ENCODE peak calls at places on chromosomes 6 and 20, in eight cellular contexts. One of them, this sample, is unnamed.

GRCh38 chr20:47392015-47392720 is 35.7 kb upstream of the ZMYND8 start:
- DNase-seq in Jurkat, Clone E6-1: no peak
- DNase-seq in tibial artery: no peak
- DNase-seq in SJCRH30: peak; percentile 84
- DNase-seq in SJSA1: peak; percentile 87
- DNase-seq in cardiac fibroblast: peak; percentile 99
- DNase-seq in IMR-90: peak; percentile 97
- DNase-seq in HFF-Myc: peak; percentile 99
- DNase-seq in this sample: no peak

GRCh38 chr6:130307752-130308361 is 58.0 kb upstream of the TMEM200A start:
- DNase-seq in SJCRH30: no peak
- DNase-seq in Jurkat, Clone E6-1: no peak
- DNase-seq in tibial artery: no peak
- DNase-seq in IMR-90: peak; percentile 91
- DNase-seq in SJSA1: no peak
- DNase-seq in HFF-Myc: peak; percentile 53
- DNase-seq in cardiac fibroblast: peak; percentile 62
- DNase-seq in this sample: no peak

GRCh38 chr6:151482290-151482689 is 11.5 kb upstream of the CCDC170 start:
- DNase-seq in SJSA1: no peak
- DNase-seq in HFF-Myc: no peak
- DNase-seq in SJCRH30: no peak
- DNase-seq in Jurkat, Clone E6-1: peak; percentile 16
- DNase-seq in IMR-90: peak; percentile 52
- DNase-seq in cardiac fibroblast: peak; percentile 69
- DNase-seq in tibial artery: no peak
- DNase-seq in this sample: no peak

GRCh38 chr20:48194578-48194977 is 409.3 kb upstream of the SULF2 start:
- DNase-seq in cardiac fibroblast: no peak
- DNase-seq in SJCRH30: peak; percentile 61
- DNase-seq in HFF-Myc: no peak
- DNase-seq in tibial artery: no peak
- DNase-seq in IMR-90: no peak
- DNase-seq in SJSA1: no peak
- DNase-seq in Jurkat, Clone E6-1: no peak
- DNase-seq in this sample: no peak

GRCh38 chr6:44049989-44050871 is 77.0 kb downstream of the MRPL14 start:
- DNase-seq in Jurkat, Clone E6-1: no peak
- DNase-seq in SJSA1: no peak
- DNase-seq in IMR-90: peak; percentile 39
- DNase-seq in SJCRH30: no peak
- DNase-seq in tibial artery: no peak
- DNase-seq in HFF-Myc: no peak
- DNase-seq in cardiac fibroblast: no peak
- DNase-seq in this sample: no peak

GRCh38 chr6:119201486-119201885 is 123.0 kb upstream of the FAM184A start:
- DNase-seq in SJSA1: no peak
- DNase-seq in cardiac fibroblast: no peak
- DNase-seq in HFF-Myc: no peak
- DNase-seq in Jurkat, Clone E6-1: no peak
- DNase-seq in IMR-90: no peak
- DNase-seq in tibial artery: no peak
- DNase-seq in SJCRH30: no peak
- DNase-seq in this sample: no peak

GRCh38 chr6:161151059-161151645 is 122.7 kb downstream of the AGPAT4 start:
- DNase-seq in tibial artery: no peak
- DNase-seq in HFF-Myc: no peak
- DNase-seq in cardiac fibroblast: no peak
- DNase-seq in IMR-90: no peak
- DNase-seq in SJSA1: no peak
- DNase-seq in Jurkat, Clone E6-1: no peak
- DNase-seq in SJCRH30: no peak
- DNase-seq in this sample: no peak

GRCh38 chr6:140849441-140849840 is 1283.3 kb upstream of the GJE1 start:
- DNase-seq in HFF-Myc: no peak
- DNase-seq in tibial artery: no peak
- DNase-seq in SJSA1: no peak
- DNase-seq in cardiac fibroblast: peak; percentile 64
- DNase-seq in IMR-90: no peak
- DNase-seq in Jurkat, Clone E6-1: no peak
- DNase-seq in SJCRH30: no peak
- DNase-seq in this sample: no peak

GRCh38 chr6:159110748-159111147 is 58.5 kb upstream of the FNDC1 start:
- DNase-seq in SJCRH30: no peak
- DNase-seq in HFF-Myc: no peak
- DNase-seq in cardiac fibroblast: no peak
- DNase-seq in IMR-90: no peak
- DNase-seq in SJSA1: no peak
- DNase-seq in tibial artery: no peak
- DNase-seq in Jurkat, Clone E6-1: no peak
- DNase-seq in this sample: no peak

GRCh38 chr6:88513920-88514319 is 347.8 kb upstream of the CNR1 start:
- DNase-seq in Jurkat, Clone E6-1: no peak
- DNase-seq in HFF-Myc: no peak
- DNase-seq in SJCRH30: no peak
- DNase-seq in tibial artery: no peak
- DNase-seq in IMR-90: no peak
- DNase-seq in SJSA1: no peak
- DNase-seq in cardiac fibroblast: no peak
- DNase-seq in this sample: no peak

GRCh38 chr6:18359237-18359885 is 27.8 kb upstream of the RNF144B start:
- DNase-seq in IMR-90: no peak
- DNase-seq in SJCRH30: no peak
- DNase-seq in cardiac fibroblast: no peak
- DNase-seq in SJSA1: no peak
- DNase-seq in Jurkat, Clone E6-1: no peak
- DNase-seq in HFF-Myc: no peak
- DNase-seq in tibial artery: no peak
- DNase-seq in this sample: no peak

GRCh38 chr6:683742-684440 is 9.0 kb downstream of the EXOC2 start:
- DNase-seq in cardiac fibroblast: peak; percentile 71
- DNase-seq in Jurkat, Clone E6-1: peak; percentile 49
- DNase-seq in tibial artery: no peak
- DNase-seq in IMR-90: peak; percentile 88
- DNase-seq in HFF-Myc: peak; percentile 72
- DNase-seq in SJCRH30: peak; percentile 86
- DNase-seq in SJSA1: peak; percentile 99
- DNase-seq in this sample: peak; percentile 92

GRCh38 chr6:148745926-148746325 is 904 bp upstream of the UST start:
- DNase-seq in SJSA1: no peak
- DNase-seq in HFF-Myc: no peak
- DNase-seq in Jurkat, Clone E6-1: no peak
- DNase-seq in cardiac fibroblast: no peak
- DNase-seq in IMR-90: no peak
- DNase-seq in SJCRH30: no peak
- DNase-seq in tibial artery: no peak
- DNase-seq in this sample: no peak

GRCh38 chr6:168099201-168100010 is 20.4 kb upstream of the FRMD1 start:
- DNase-seq in HFF-Myc: no peak
- DNase-seq in Jurkat, Clone E6-1: no peak
- DNase-seq in IMR-90: no peak
- DNase-seq in cardiac fibroblast: no peak
- DNase-seq in SJCRH30: no peak
- DNase-seq in SJSA1: no peak
- DNase-seq in tibial artery: no peak
- DNase-seq in this sample: no peak

GRCh38 chr20:41136695-41137411 is 490 bp upstream of the PLCG1 start:
- DNase-seq in SJSA1: peak; percentile 88
- DNase-seq in HFF-Myc: no peak
- DNase-seq in cardiac fibroblast: peak; percentile 78
- DNase-seq in IMR-90: peak; percentile 67
- DNase-seq in SJCRH30: peak; percentile 93
- DNase-seq in Jurkat, Clone E6-1: peak; percentile 59
- DNase-seq in tibial artery: peak; percentile 89
- DNase-seq in this sample: peak; percentile 90

GRCh38 chr6:142706200-142706599 is 238.8 kb downstream of the HIVEP2 start:
- DNase-seq in cardiac fibroblast: no peak
- DNase-seq in SJSA1: no peak
- DNase-seq in SJCRH30: no peak
- DNase-seq in Jurkat, Clone E6-1: no peak
- DNase-seq in tibial artery: no peak
- DNase-seq in IMR-90: no peak
- DNase-seq in HFF-Myc: no peak
- DNase-seq in this sample: no peak
- H3K4me3 ChIP-seq in cardiac fibroblast: no peak overlapping the region
- H3K4me3 ChIP-seq in SJSA1: no peak overlapping the region
- H3K4me3 ChIP-seq in SJCRH30: no peak overlapping the region
- H3K4me3 ChIP-seq in Jurkat, Clone E6-1: no peak overlapping the region
- H3K4me3 ChIP-seq in tibial artery: no peak overlapping the region
- H3K4me3 ChIP-seq in IMR-90: no peak overlapping the region
- H3K4me3 ChIP-seq in HFF-Myc: no peak overlapping the region
- H3K4me3 ChIP-seq in this sample: no peak overlapping the region

DNA sequence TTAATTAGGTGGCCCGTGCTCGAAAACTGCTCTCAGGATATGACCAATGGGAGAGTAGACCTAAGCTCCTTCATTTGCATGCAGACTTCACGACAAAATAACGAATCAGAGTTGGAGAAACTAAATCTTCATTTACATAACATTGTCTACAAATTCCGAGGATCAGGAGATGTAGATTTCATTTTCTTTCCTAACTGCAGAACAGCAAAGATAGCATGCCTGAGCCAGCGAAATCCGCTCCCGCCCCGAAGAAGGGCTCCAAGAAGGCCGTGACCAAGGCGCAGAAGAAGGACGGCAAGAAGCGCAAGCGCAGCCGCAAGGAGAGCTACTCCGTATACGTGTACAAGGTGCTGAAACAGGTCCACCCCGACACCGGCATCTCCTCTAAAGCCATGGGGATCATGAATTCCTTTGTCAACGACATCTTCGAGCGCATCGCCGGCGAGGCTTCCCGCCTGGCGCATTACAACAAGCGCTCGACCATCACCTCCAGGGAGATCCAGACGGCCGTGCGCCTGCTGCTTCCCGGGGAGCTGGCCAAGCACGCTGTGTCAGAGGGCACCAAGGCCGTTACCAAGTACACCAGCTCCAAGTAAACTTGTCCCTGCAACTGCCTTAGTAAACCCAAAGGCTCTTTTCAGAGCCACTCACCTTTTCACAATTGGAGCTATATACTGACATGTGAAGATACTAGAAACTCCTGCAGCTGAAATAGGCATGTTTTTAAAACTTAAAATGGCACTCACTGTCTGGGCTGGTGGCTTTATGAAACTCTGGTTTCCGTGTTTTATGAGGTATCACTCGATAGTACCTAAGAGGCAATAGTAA is 96.6 kb downstream of the HFE start:
- DNase-seq in HFF-Myc: peak; percentile 88
- DNase-seq in tibial artery: peak; percentile 59
- DNase-seq in IMR-90: peak; percentile 92
- DNase-seq in Jurkat, Clone E6-1: no peak
- DNase-seq in SJCRH30: no peak
- DNase-seq in SJSA1: no peak
- DNase-seq in cardiac fibroblast: peak; percentile 94
- DNase-seq in this sample: peak; percentile 4
- H3K4me3 ChIP-seq in HFF-Myc: peak overlapping the region; percentile 44
- H3K4me3 ChIP-seq in tibial artery: peak overlapping the region; percentile 55
- H3K4me3 ChIP-seq in IMR-90: peak overlapping the region; percentile 40
- H3K4me3 ChIP-seq in Jurkat, Clone E6-1: no peak overlapping the region
- H3K4me3 ChIP-seq in SJCRH30: no peak overlapping the region
- H3K4me3 ChIP-seq in SJSA1: peak overlapping the region; percentile 26
- H3K4me3 ChIP-seq in cardiac fibroblast: peak overlapping the region; percentile 48
- H3K4me3 ChIP-seq in this sample: no peak overlapping the region

GRCh38 chr6:30951907-30952469 is 11.2 kb downstream of the MUCL3 start:
- DNase-seq in SJSA1: no peak
- DNase-seq in Jurkat, Clone E6-1: no peak
- DNase-seq in IMR-90: no peak
- DNase-seq in tibial artery: no peak
- DNase-seq in HFF-Myc: no peak
- DNase-seq in cardiac fibroblast: no peak
- DNase-seq in SJCRH30: no peak
- DNase-seq in this sample: no peak

GRCh38 chr6:30955367-30956042 is 14.7 kb downstream of the MUCL3 start:
- DNase-seq in IMR-90: peak; percentile 4
- DNase-seq in cardiac fibroblast: peak; percentile 9
- DNase-seq in tibial artery: peak; percentile 46
- DNase-seq in HFF-Myc: peak; percentile 4
- DNase-seq in SJCRH30: peak; percentile 67
- DNase-seq in SJSA1: no peak
- DNase-seq in Jurkat, Clone E6-1: no peak
- DNase-seq in this sample: peak; percentile 86

GRCh38 chr6:30957716-30958115 is 16.9 kb downstream of the MUCL3 start:
- DNase-seq in SJSA1: no peak
- DNase-seq in tibial artery: no peak
- DNase-seq in cardiac fibroblast: no peak
- DNase-seq in SJCRH30: no peak
- DNase-seq in IMR-90: no peak
- DNase-seq in Jurkat, Clone E6-1: no peak
- DNase-seq in HFF-Myc: no peak
- DNase-seq in this sample: no peak

DNA sequence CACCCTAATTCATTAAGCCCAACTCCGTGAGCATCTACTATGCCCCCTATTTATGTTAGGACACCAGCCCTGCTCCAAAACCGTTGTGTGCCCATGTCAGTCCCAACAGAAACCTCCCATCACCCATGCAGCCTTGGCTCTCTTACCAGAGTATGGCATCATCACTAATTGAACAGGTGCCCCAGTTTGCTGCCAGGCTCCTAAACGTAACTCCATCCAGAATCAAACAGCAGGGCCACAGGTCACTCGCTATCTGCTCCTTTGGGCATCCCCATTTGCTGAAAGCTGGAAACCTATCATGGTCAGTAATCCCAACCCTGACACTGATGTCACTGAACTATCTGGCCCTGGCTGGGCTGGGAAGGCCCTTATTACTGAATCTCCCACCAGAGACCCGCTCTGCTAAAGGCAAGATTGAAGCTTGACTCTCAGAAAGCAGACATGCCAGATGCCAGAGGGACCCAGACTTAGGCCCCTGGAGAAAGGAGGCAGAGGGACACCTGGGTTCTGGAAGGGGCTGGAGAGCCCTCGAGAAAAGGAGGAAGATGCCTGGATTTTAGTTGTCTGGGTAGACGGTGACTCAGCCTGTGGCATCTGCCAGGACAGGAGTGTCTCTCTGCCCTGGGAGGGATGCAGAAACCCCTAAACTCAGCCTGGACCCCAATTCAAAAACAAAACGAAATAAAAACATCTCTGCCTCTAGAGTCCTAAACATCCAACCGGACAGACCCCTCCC is 14.0 kb downstream of the MUCL3 start:
- DNase-seq in SJSA1: no peak
- DNase-seq in SJCRH30: peak; percentile 6
- DNase-seq in Jurkat, Clone E6-1: no peak
- DNase-seq in HFF-Myc: no peak
- DNase-seq in tibial artery: no peak
- DNase-seq in cardiac fibroblast: no peak
- DNase-seq in IMR-90: no peak
- DNase-seq in this sample: no peak
- H3K4me3 ChIP-seq in SJSA1: no peak overlapping the region
- H3K4me3 ChIP-seq in SJCRH30: peak overlapping the region; percentile 56
- H3K4me3 ChIP-seq in Jurkat, Clone E6-1: no peak overlapping the region
- H3K4me3 ChIP-seq in HFF-Myc: peak overlapping the region; percentile 38
- H3K4me3 ChIP-seq in tibial artery: peak overlapping the region; percentile 34
- H3K4me3 ChIP-seq in cardiac fibroblast: no peak overlapping the region
- H3K4me3 ChIP-seq in IMR-90: no peak overlapping the region
- H3K4me3 ChIP-seq in this sample: peak overlapping the region; percentile 60

DNA sequence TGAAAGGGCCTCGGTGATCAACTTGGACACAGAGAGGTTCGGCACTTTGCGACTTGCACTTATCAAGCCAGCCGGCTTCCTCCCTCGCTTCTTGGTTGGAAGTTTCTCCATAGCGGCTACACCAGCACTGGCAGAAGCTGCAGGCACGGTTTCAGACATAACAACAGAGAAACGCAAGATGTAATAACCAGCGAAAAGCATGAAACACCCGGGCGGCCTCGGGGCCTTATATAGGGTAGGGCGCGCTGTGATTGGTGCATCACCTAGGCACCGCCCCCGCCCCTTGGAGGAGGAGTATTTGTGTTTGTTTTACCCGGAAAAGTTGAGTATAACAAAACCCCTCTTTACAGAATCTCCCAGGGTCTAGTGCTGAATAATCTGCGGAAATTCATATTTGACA is 20.7 kb downstream of the HFE start:
- DNase-seq in HFF-Myc: no peak
- DNase-seq in cardiac fibroblast: no peak
- DNase-seq in SJSA1: no peak
- DNase-seq in SJCRH30: no peak
- DNase-seq in IMR-90: no peak
- DNase-seq in tibial artery: no peak
- DNase-seq in Jurkat, Clone E6-1: no peak
- DNase-seq in this sample: no peak
- H3K4me3 ChIP-seq in HFF-Myc: no peak overlapping the region
- H3K4me3 ChIP-seq in cardiac fibroblast: no peak overlapping the region
- H3K4me3 ChIP-seq in SJSA1: no peak overlapping the region
- H3K4me3 ChIP-seq in SJCRH30: no peak overlapping the region
- H3K4me3 ChIP-seq in IMR-90: no peak overlapping the region
- H3K4me3 ChIP-seq in tibial artery: no peak overlapping the region
- H3K4me3 ChIP-seq in Jurkat, Clone E6-1: no peak overlapping the region
- H3K4me3 ChIP-seq in this sample: no peak overlapping the region

This sample was measured in WERI-Rb-1.